ENCODE peak calls at places on chromosomes 1 and 21, in seven cellular contexts. Y, J, U, E, P, T and F are unnamed samples.
A peak's percentile ranks its signal among the peaks of the same experiment; 100 is the strongest.

GRCh38 chr1:150152772-150153461 is 3.2 kb downstream of the PLEKHO1 start:
- DNase-seq in P (peak; percentile 56), E (no peak), U (peak; percentile 72), J (no peak), Y (peak; percentile 43), T (peak; percentile 86), F (peak; percentile 24)

GRCh38 chr21:38241029-38241740 is 15.6 kb upstream of the KCNJ15 start:
- DNase-seq in E (no peak), T (no peak), P (peak; percentile 71), Y (no peak), U (peak; percentile 78), J (no peak), F (no peak)

GRCh38 chr21:45937721-45938452 is 43.7 kb upstream of the COL6A1 start:
- DNase-seq in P (no peak), U (no peak), E (no peak), T (no peak), Y (no peak), J (no peak), F (no peak)

GRCh38 chr1:74775735-74776134 is 42.8 kb downstream of the TYW3 start:
- DNase-seq in T (no peak), P (no peak), J (no peak), U (no peak), Y (no peak), E (no peak), F (no peak)

GRCh38 chr1:228838717-228839500 is 103.6 kb downstream of the RHOU start:
- DNase-seq in P (no peak), T (peak; percentile 78), J (no peak), E (no peak), U (peak; percentile 46), Y (no peak), F (peak; percentile 20)

GRCh38 chr1:20141001-20141400 is 1.9 kb downstream of the PLA2G2F start:
- DNase-seq in P (no peak), T (no peak), J (no peak), Y (no peak), E (no peak), U (no peak), F (no peak)

GRCh38 chr1:81670286-81670685 is 130.4 kb upstream of the ADGRL2 start:
- DNase-seq in T (peak; percentile 97), J (peak; percentile 71), P (peak; percentile 68), U (peak; percentile 94), Y (peak; percentile 72), E (no peak), F (peak; percentile 96)

GRCh38 chr1:17858027-17858426 is 102.9 kb downstream of the ACTL8 start:
- DNase-seq in U (peak; percentile 41), P (no peak), E (no peak), J (no peak), T (peak; percentile 42), Y (no peak), F (peak; percentile 12)

GRCh38 chr1:27745466-27745865 is 19.7 kb downstream of the FAM76A start:
- DNase-seq in E (no peak), T (no peak), J (no peak), U (no peak), P (no peak), Y (no peak), F (no peak)

GRCh38 chr1:241749924-241750695 is 97.9 kb upstream of the EXO1 start:
- DNase-seq in Y (no peak), E (no peak), J (no peak), U (no peak), T (no peak), P (no peak), F (peak; percentile 99)

GRCh38 chr1:200638073-200638472 is 17.5 kb upstream of the KIF14 start:
- DNase-seq in P (no peak), J (no peak), Y (no peak), U (no peak), T (no peak), E (no peak), F (no peak)

GRCh38 chr1:40703316-40703715 is 11.8 kb downstream of the NFYC start:
- DNase-seq in T (peak; percentile 87), J (no peak), Y (no peak), E (no peak), P (no peak), U (peak; percentile 95), F (peak; percentile 28)

GRCh38 chr1:30977105-30977504 is 68.5 kb upstream of the SDC3 start:
- DNase-seq in U (peak; percentile 46), Y (no peak), T (peak; percentile 76), P (no peak), E (no peak), J (no peak), F (peak; percentile 19)

GRCh38 chr21:42522271-42522670 is 8.6 kb downstream of the SLC37A1 start:
- DNase-seq in E (no peak), Y (no peak), P (no peak), J (no peak), T (no peak), U (no peak), F (no peak)

GRCh38 chr1:211639500-211640361 is 35.7 kb downstream of the NEK2 start:
- DNase-seq in T (peak; percentile 97), E (no peak), Y (no peak), U (peak; percentile 99), P (no peak), J (peak; percentile 29), F (peak; percentile 70)

GRCh38 chr1:179228783-179229213 is 679 bp downstream of the ABL2 start:
- DNase-seq in E (no peak), U (no peak), P (peak; percentile 37), Y (peak; percentile 41), T (peak; percentile 15), J (peak; percentile 69), F (peak; percentile 6)

GRCh38 chr1:3931310-3931700 is 31.2 kb upstream of the C1orf174 start:
- DNase-seq in E (no peak), T (no peak), P (no peak), Y (no peak), J (no peak), U (no peak), F (no peak)

GRCh38 chr21:41632748-41633475 is 125.0 kb upstream of the TMPRSS2 start:
- DNase-seq in T (no peak), P (no peak), E (no peak), Y (no peak), U (no peak), J (no peak), F (peak; percentile 26)

DNA sequence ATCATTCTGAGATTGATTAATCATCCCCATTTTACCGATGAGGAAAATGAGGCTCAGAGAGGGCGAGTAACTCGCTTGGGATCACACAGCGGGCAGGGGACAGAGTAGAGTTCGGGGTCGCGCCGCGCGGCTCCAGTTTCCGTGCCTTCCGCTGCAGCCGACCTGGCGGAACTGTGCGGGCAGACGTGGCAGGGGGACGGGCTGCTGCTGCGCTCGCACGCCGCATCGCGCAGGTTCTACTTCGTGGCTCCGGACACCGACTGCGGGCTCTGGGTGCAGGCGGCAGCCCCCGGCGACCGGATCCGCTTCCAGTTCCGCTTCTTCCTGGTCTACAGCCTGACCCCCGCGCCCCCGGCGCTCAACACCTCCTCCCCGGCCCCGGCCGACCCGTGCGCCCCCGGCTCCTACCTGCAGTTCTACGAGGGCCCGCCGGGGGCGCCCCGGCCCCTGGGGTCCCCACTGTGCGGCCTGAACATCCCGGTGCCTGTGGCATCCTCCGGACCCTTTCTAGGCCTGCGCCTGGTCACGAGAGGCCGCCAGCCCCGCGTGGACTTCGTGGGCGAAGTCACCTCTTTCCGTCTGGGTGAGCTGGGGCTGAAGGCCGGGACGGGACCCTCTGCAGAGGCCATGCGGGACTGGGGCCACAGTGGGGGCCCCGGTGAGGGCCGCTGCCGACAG is 2.3 kb downstream of the LDLRAD2 start:
- DNase-seq in U (no peak), P (no peak), Y (no peak), J (peak; percentile 64), E (peak; percentile 34), T (no peak), F (no peak)
- TF ChIP-seq CTCF in U (peak; percentile 17), P (peak; percentile 33), Y (no peak), J (peak; percentile 67), E (peak; percentile 71), T (peak; percentile 18), F (peak; percentile 19)

GRCh38 chr1:206422525-206422924 is 47.8 kb upstream of the IKBKE start:
- DNase-seq in T (no peak), J (no peak), Y (no peak), E (no peak), P (no peak), U (no peak), F (no peak)
- H3K36me3 ChIP-seq in T (peaks cover 19% of the 10 kb centered on the region), J (peaks cover 3% of the 10 kb centered on the region), Y (no peaks in the 10 kb centered on the region), E (peaks cover 16% of the 10 kb centered on the region), P (peaks cover 27% of the 10 kb centered on the region), U (peaks cover 14% of the 10 kb centered on the region), F (peaks cover 16% of the 10 kb centered on the region)

GRCh38 chr1:87399264-87399663 is 70.6 kb downstream of the LMO4 start:
- DNase-seq in J (no peak), T (no peak), Y (no peak), U (peak; percentile 44), E (no peak), P (no peak), F (peak; percentile 80)

GRCh38 chr1:87404306-87404705 is 75.6 kb downstream of the LMO4 start:
- DNase-seq in Y (no peak), U (no peak), J (no peak), E (no peak), P (no peak), T (no peak), F (peak; percentile 65)

GRCh38 chr1:87399701-87400100 is 71.0 kb downstream of the LMO4 start:
- DNase-seq in Y (no peak), U (no peak), J (no peak), P (no peak), E (peak; percentile 2), T (no peak), F (peak; percentile 32)

GRCh38 chr1:87402192-87403046 is 73.7 kb downstream of the LMO4 start:
- DNase-seq in U (peak; percentile 87), T (peak; percentile 81), J (no peak), Y (no peak), E (no peak), P (no peak), F (peak; percentile 79)

DNA sequence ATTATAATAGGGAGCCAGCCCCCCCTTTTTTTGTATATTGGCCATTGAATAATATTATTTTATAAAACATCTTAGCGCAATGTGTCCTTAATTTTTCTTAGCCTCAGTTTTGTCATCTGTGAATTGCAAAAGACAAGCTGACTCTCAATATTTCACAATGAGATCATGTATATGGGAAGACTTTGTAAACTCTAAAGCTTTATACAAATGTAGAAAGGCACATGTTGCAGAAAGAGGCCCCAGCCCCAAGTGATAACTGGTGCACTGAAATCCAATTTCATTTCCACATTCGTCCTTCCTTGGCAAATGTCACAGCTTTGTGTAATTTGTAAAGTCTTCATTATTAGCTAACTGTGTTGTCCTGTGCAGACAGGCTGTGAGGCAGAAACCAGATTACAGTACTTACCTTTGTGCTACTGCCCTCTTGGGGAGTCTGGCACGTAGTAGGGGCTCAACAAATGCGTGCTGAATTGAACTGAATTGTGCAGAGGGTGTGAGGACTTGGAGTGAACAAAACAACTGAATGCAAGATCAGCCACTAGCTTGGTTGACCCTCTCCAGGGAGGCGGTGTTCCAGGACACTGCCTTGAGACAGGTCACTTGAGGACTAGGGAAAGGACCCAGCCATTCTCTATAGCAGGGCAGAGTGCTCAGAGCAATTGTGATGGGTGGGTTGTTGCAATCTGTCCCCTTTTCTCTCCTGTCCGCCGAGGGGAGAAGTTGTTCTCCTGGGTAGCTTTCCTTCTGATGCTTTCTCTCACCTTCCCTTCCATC is 74.6 kb downstream of the LMO4 start:
- DNase-seq in J (no peak), P (no peak), E (no peak), Y (no peak), U (no peak), T (no peak), F (no peak)
- H3K4me1 ChIP-seq in J (no peaks in the 10 kb centered on the region), P (no peaks in the 10 kb centered on the region), E (no peaks in the 10 kb centered on the region), Y (no peaks in the 10 kb centered on the region), U (peaks cover 18% of the 10 kb centered on the region), T (no peaks in the 10 kb centered on the region), F (peaks cover 46% of the 10 kb centered on the region)

DNA sequence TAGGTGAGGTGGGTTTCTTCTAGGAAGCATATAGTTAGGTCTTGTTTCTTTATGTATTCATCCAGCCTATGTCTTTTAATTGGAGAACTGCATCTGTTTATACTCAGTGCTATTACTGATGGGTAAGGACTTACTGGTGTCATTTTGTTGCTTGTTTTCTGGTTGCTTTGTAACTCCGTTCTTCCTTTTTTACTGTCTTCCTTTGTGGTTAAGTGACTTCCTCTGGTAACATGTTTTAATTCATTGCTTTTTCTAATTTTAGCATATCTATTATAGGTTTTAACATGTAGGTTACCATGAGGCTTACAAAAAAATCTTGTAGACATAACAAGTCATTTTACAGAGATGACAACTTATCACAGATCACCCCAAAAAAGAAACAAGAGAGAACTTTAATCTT is 160.8 kb downstream of the VAV3 start:
- DNase-seq in J (no peak), E (peak; percentile 64), T (no peak), P (no peak), U (no peak), Y (no peak), F (no peak)
- TF ChIP-seq CTCF in J (no peak), E (no peak), T (no peak), P (no peak), U (no peak), Y (no peak), F (no peak)